ENCODE peak calls at places on chromosome 15, in five cellular contexts. N is neuronal stem cell, L is MM.1S, J is stromal cell of bone marrow, G is GM04503. D is an unnamed sample.

GRCh38 chr15:35937380-35937779 is 391.4 kb upstream of the DPH6 start:
- DNase-seq in N (no peak), L (no peak), J (no peak), G (no peak), D (no peak)

GRCh38 chr15:39269352-39269751 is 311.5 kb upstream of the THBS1 start:
- DNase-seq in N (no peak), L (no peak), J (no peak), G (no peak), D (no peak)

GRCh38 chr15:71043373-71043772 is 71.9 kb upstream of the THSD4 start:
- DNase-seq in N (no peak), L (no peak), J (no peak), G (no peak), D (no peak)

GRCh38 chr15:67820147-67820991 is 4.9 kb upstream of the SKOR1 start:
- DNase-seq in N (no peak), L (no peak), J (no peak), G (no peak), D (no peak)

GRCh38 chr15:85482896-85483295 is 102.5 kb downstream of the AKAP13 start:
- DNase-seq in N (no peak), L (no peak), J (peak; percentile 77), G (peak; percentile 83), D (no peak)

GRCh38 chr15:69064649-69065048 is 50.2 kb downstream of the NOX5 start:
- DNase-seq in N (no peak), L (no peak), J (no peak), G (no peak), D (no peak)

GRCh38 chr15:56939257-56939656 is 20.8 kb downstream of the TCF12 start:
- DNase-seq in N (no peak), L (no peak), J (no peak), G (no peak), D (no peak)

GRCh38 chr15:52334491-52335160 is 39.0 kb upstream of the MYO5C start:
- DNase-seq in N (no peak), L (no peak), J (no peak), G (peak; percentile 42), D (no peak)

GRCh38 chr15:55281517-55282227 is 7.9 kb downstream of the RAB27A start:
- DNase-seq in N (no peak), L (no peak), J (no peak), G (no peak), D (no peak)

GRCh38 chr15:65824031-65824743 is 32.1 kb upstream of the DENND4A start:
- DNase-seq in N (peak; percentile 39), L (peak; percentile 15), J (peak; percentile 67), G (no peak), D (peak; percentile 33)

GRCh38 chr15:44738340-44738984 is 2.1 kb downstream of the TRIM69 start:
- DNase-seq in N (peak; percentile 20), L (peak; percentile 52), J (peak; percentile 47), G (no peak), D (no peak)

GRCh38 chr15:58446521-58446920 is 14.7 kb downstream of the LIPC start:
- DNase-seq in N (no peak), L (no peak), J (no peak), G (no peak), D (no peak)

GRCh38 chr15:80191198-80191597 is 38.4 kb downstream of the FAH start:
- DNase-seq in N (no peak), L (no peak), J (no peak), G (no peak), D (no peak)

GRCh38 chr15:26772588-26773484 is at the start of gene GABRB3:
- DNase-seq in N (peak; percentile 59), L (no peak), J (no peak), G (no peak), D (no peak)

GRCh38 chr15:42358141-42358540 is 1.2 kb upstream of the CAPN3 start:
- DNase-seq in N (no peak), L (no peak), J (no peak), G (no peak), D (no peak)

GRCh38 chr15:90751300-90751825 is 34.2 kb downstream of the BLM start:
- DNase-seq in N (no peak), L (no peak), J (no peak), G (no peak), D (no peak)

GRCh38 chr15:59976480-59976879 is 27.6 kb upstream of the FOXB1 start:
- DNase-seq in N (no peak), L (peak; percentile 94), J (no peak), G (no peak), D (no peak)

GRCh38 chr15:88031461-88031860 is 225.1 kb downstream of the NTRK3 start:
- DNase-seq in N (no peak), L (no peak), J (no peak), G (no peak), D (no peak)

GRCh38 chr15:40106203-40107161 is 2.2 kb downstream of the BMF start:
- DNase-seq in N (no peak), L (peak; percentile 75), J (no peak), G (no peak), D (peak; percentile 27)

GRCh38 chr15:68312701-68313204 is 35.2 kb downstream of the FEM1B start:
- DNase-seq in N (no peak), L (no peak), J (no peak), G (no peak), D (no peak)

GRCh38 chr15:82959423-82959822 is 6.9 kb upstream of the HOMER2 start:
- DNase-seq in N (no peak), L (no peak), J (no peak), G (no peak), D (no peak)

GRCh38 chr15:80467311-80467714 is 63.1 kb downstream of the ARNT2 start:
- DNase-seq in N (no peak), L (no peak), J (no peak), G (no peak), D (no peak)

GRCh38 chr15:71056111-71056510 is 59.2 kb upstream of the THSD4 start:
- DNase-seq in N (no peak), L (no peak), J (no peak), G (no peak), D (no peak)

GRCh38 chr15:69403611-69404010 is 10.5 kb upstream of the KIF23 start:
- DNase-seq in N (no peak), L (no peak), J (peak; percentile 76), G (peak; percentile 83), D (peak; percentile 48)

GRCh38 chr15:62254137-62254934 is 89.3 kb upstream of the C2CD4B start:
- DNase-seq in N (peak; percentile 55), L (peak; percentile 73), J (peak; percentile 24), G (no peak), D (peak; percentile 12)

GRCh38 chr15:50939911-50940310 is 31.4 kb downstream of the AP4E1 start:
- DNase-seq in N (no peak), L (no peak), J (no peak), G (no peak), D (no peak)

GRCh38 chr15:70741107-70741511 is 22.2 kb downstream of the UACA start:
- DNase-seq in N (no peak), L (no peak), J (peak; percentile 73), G (no peak), D (peak; percentile 87)

GRCh38 chr15:73771380-73772095 is 18.4 kb upstream of the INSYN1 start:
- DNase-seq in N (no peak), L (no peak), J (no peak), G (no peak), D (no peak)

GRCh38 chr15:62779041-62779810 is 263.3 kb upstream of the TPM1 start:
- DNase-seq in N (no peak), L (no peak), J (peak; percentile 65), G (no peak), D (peak; percentile 10)

GRCh38 chr15:26972636-26973035 is 1.7 kb downstream of the GABRG3 start:
- DNase-seq in N (no peak), L (no peak), J (no peak), G (no peak), D (no peak)

GRCh38 chr15:58957101-58957973 is 23.9 kb upstream of the SLTM start:
- DNase-seq in N (peak; percentile 65), L (peak; percentile 89), J (no peak), G (no peak), D (no peak)